ENCODE peak calls at places on chromosomes 13 and 19, in four cellular contexts. C is K562, O is HCT116, V is HepG2. U is an unnamed sample.

GRCh38 chr19:46678110-46678732 is 17.2 kb upstream of the DACT3 start:
- DNase-seq in V (no peak), O (peak), C (peak), U (peak)

GRCh38 chr13:25927363-25927762 is 124.5 kb downstream of the SHISA2 start:
- DNase-seq in O (no peak), V (no peak), C (no peak), U (no peak)

GRCh38 chr19:34881982-34882381 is 44.7 kb upstream of the ZNF30 start:
- DNase-seq in C (no peak), V (peak), O (no peak), U (no peak)

GRCh38 chr13:48570225-48570828 is 37.4 kb upstream of the RCBTB2 start:
- DNase-seq in C (no peak), O (no peak), V (no peak), U (no peak)

GRCh38 chr13:30898721-30899188 is 7.3 kb upstream of the MEDAG start:
- DNase-seq in V (peak), C (no peak), O (no peak), U (no peak)

GRCh38 chr13:45422731-45423130 is 4.6 kb upstream of the SLC25A30 start:
- DNase-seq in V (no peak), O (no peak), C (no peak), U (no peak)

GRCh38 chr13:95420501-95420900 is 119.2 kb upstream of the ABCC4 start:
- DNase-seq in O (no peak), C (no peak), V (no peak), U (no peak)

GRCh38 chr19:16429759-16430091 is 42.0 kb downstream of the EPS15L1 start:
- DNase-seq in C (no peak), O (no peak), V (no peak), U (no peak)

GRCh38 chr19:52148256-52148655 is 8.5 kb upstream of the ZNF616 start:
- DNase-seq in V (no peak), O (no peak), C (no peak), U (no peak)

GRCh38 chr19:34985249-34986022 is 14.7 kb upstream of the GRAMD1A start:
- DNase-seq in V (no peak), C (no peak), O (no peak), U (no peak)

GRCh38 chr19:34576292-34576691 is 94.7 kb downstream of the WTIP start:
- DNase-seq in V (no peak), C (no peak), O (no peak), U (no peak)

GRCh38 chr19:13429563-13429962 is 76.7 kb downstream of the CACNA1A start:
- DNase-seq in O (no peak), V (no peak), C (no peak), U (no peak)

GRCh38 chr19:14556662-14557188 is 15.1 kb downstream of the NDUFB7 start:
- DNase-seq in C (peak), V (peak), O (peak), U (peak)

GRCh38 chr13:98719527-98720250 is 32.8 kb downstream of the SLC15A1 start:
- DNase-seq in O (no peak), V (no peak), C (no peak), U (no peak)

GRCh38 chr19:54165222-54165621 is 5.7 kb upstream of the LENG1 start:
- DNase-seq in O (no peak), C (no peak), V (no peak), U (no peak)

GRCh38 chr19:6677924-6678689 is 8.1 kb upstream of the TNFSF14 start:
- DNase-seq in C (peak), O (no peak), V (no peak), U (peak)

GRCh38 chr19:1911098-1911497 is 5.9 kb downstream of the ADAT3 start:
- DNase-seq in C (no peak), V (no peak), O (no peak), U (no peak)
- TF ChIP-seq SRF in C (no peak), V (no peak), O (no peak), U (no peak)

DNA sequence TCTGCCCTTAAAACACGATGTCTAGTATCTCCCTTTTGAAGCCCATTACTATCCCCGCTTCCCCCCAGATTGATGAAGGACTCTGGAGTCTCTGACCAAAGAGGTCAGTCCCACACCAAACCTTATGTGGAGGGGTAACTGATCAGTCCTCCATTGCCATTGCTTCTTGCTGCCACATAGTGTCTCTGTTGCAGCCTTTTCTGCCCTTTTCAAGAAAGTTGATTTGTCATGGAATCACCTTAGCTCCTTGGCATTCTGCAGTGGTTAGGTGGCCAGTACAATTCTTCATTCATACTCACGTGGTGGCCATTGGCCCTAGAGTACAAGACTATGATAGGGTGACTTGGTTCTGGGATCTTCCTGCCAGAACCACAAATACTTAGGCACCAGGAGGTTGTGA is 8.4 kb upstream of the HTR2A start:
- DNase-seq in V (no peak), C (no peak), O (no peak), U (no peak)
- TF ChIP-seq ATF3 in V (no peak), C (no peak), O (no peak), U (no peak)

DNA sequence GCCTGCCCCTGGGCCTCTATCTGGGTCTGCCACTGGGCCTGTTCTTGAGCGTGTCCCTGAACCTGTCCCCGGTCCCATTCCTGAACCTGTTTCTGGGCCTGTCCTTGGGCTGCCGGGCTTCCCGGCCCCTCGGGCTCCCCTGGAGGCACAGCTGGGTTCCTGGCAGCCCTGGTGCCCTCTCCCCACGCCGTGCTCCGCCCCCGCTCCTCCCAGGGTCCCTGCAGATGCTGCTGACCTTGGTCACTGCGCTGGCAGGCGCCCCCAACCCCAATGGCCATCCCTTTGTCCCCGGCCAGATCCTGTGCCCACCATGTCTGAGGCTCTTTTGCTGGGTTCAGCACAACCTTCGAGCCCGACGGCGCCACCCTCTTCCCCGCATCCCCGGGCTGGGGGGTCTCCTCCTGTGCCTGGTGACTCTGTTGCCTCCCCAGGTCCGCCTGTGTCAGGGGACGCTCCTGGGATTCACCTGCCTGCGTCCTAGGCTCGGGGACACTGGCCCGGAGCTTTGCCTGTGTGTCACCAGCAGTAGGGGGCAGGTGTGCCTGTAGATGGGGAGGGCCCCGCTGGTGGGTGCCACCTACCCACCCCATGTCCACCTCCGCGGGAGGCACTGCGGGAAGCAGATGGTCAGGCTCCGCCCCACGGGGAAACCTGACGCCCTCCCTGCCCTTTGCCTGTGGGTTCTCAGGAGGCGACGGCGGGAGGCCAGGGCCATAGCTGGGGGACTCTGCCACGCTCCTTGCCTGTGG is 41.0 kb upstream of the GRTP1 start:
- DNase-seq in C (no peak), V (no peak), O (no peak), U (no peak)
- TF ChIP-seq ZNF274 in C (no peak), V (no peak), O (no peak), U (no peak)

GRCh38 chr19:29810504-29810871 is 1.3 kb upstream of the CCNE1 start:
- DNase-seq in C (peak), V (no peak), O (no peak), U (no peak)

GRCh38 chr19:29813665-29814064 is 1.9 kb downstream of the CCNE1 start:
- DNase-seq in C (no peak), V (no peak), O (no peak), U (no peak)

GRCh38 chr19:29812881-29813275 is 1.1 kb downstream of the CCNE1 start:
- DNase-seq in C (no peak), O (no peak), V (no peak), U (no peak)

GRCh38 chr19:29811125-29812079 is at the start of gene CCNE1:
- DNase-seq in O (peak), V (peak), C (peak), U (no peak)

DNA sequence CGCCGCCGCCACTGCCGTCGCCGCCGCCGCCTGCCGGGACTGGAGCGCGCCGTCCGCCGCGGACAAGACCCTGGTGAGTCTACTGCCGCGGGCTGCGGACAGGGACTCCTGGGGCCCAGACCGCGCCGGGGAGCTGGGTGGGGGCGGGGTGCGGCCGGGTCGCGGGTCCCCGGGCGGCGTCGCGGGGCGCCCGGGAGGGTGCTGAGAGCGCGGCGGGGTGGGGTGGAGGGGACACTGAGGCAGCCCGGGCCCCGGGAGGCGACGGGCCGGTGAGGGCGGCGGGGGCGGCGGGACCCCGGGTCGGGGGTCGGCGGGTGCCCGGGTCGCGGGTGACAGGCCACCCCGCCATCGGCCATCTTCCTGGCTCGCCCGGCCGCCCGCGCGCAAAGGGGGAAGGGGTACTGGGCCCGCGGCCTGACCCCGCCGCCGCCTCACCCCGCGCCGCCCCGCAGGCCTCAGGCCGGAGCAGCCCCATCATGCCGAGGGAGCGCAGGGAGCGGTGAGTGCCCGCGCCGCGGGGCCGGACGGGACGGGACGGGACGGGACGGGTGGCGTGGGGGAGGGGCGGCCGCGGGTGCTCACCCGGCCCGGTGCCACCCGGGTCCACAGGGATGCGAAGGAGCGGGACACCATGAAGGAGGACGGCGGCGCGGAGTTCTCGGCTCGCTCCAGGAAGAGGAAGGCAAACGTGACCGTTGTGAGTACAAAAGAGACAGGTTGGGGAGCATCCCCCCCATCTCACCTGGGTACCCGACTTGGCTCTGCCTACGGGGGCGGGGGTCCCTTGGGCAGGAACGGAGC is 489 bp downstream of the CCNE1 start:
- DNase-seq in O (no peak), V (no peak), C (peak), U (peak)
- TF ChIP-seq SRF in O (no peak), V (no peak), C (no peak), U (no peak)

GRCh38 chr13:100490692-100491091 is 97.9 kb downstream of the GGACT start:
- DNase-seq in O (peak), C (no peak), V (no peak), U (no peak)

GRCh38 chr13:100495455-100495854 is 93.1 kb downstream of the GGACT start:
- DNase-seq in V (no peak), C (no peak), O (no peak), U (no peak)

GRCh38 chr13:100493418-100493817 is 95.2 kb downstream of the GGACT start:
- DNase-seq in C (no peak), O (no peak), V (no peak), U (no peak)

DNA sequence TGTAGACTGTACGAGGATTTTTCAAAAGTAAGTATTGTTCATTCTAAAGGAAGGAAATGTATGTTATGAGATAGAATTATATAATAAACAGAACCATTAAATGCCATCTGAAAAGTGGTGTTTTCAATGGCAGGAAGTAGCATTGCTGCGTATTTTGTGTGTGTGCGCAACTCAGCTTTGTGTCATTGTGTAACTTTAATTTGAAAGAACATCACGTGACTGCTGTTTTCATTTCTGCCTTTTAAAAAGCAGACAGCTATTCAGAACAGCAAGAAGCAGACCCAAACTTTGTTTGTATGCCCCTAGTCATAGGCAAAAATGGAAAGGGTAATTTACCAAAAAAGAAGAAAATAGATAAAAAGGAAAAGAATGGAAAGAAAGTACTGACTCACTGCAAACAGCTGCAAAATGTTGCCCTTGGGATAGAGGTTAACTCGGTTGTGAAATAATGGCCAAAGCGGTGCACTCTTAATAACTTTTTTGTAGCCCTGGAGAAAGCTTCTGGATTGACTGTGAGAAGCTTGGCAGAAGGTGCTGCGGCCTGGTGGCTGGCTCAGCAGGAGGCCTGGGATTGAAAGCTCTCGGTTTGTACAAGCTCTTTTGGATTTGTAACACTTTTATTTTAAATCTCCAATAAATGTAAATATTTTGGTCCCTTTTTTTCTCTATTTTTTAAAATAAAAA is 97.3 kb downstream of the GGACT start:
- DNase-seq in O (no peak), V (no peak), C (no peak), U (no peak)
- TF ChIP-seq ATF3 in O (no peak), V (no peak), C (no peak), U (no peak)

DNA sequence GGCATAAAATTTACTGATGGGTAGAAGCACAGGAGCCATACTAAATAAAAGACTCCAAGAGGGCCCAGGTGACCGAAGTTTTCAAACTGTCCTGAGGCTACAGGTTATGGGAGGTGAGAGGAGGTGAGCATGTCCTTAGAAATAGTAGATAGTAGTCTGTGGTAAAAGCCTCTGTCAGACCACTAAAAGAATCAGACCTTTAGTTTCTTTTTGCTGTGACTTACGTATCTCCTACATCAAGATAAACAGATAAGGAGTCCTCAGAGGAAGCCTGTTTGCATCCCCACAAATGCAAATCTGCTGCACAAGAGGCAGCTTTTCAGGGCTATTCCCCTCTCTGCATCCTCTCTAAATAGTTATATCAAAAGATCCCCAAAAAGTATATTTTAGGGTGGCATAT is 711.6 kb upstream of the SLITRK6 start:
- DNase-seq in O (no peak), C (no peak), V (no peak), U (no peak)
- TF ChIP-seq ZNF274 in O (no peak), C (no peak), V (no peak), U (no peak)

U was measured in H1.